ENCODE peak calls at places on chromosomes 1 and 21, in ten cellular contexts. O is HCT116; Z is psoas muscle; V is cardiac muscle cell; S is naive thymus-derived CD4-positive, alpha-beta T cell; M is IMR-90; X is body of pancreas; D is right cardiac atrium; J is OCI-LY7; T is NB4. Y is an unnamed sample.

GRCh38 chr21:44380876-44381275 is 27.5 kb downstream of the TRPM2 start:
- DNase-seq in O (no peak), Z (peak), V (no peak), S (no peak), M (no peak), X (no peak), D (no peak), J (no peak), T (no peak), Y (no peak)

GRCh38 chr1:113980120-113980519 is 846 bp downstream of the OLFML3 start:
- DNase-seq in O (no peak), Z (peak), V (peak), S (no peak), M (peak), X (peak), D (peak), J (no peak), T (no peak), Y (no peak)

GRCh38 chr21:33025471-33026298 is at the start of gene OLIG2:
- DNase-seq in O (no peak), Z (no peak), V (no peak), S (no peak), M (peak), X (no peak), D (no peak), J (no peak), T (peak), Y (no peak)

GRCh38 chr21:42092805-42093590 is 21.9 kb downstream of the UMODL1 start:
- DNase-seq in O (no peak), Z (no peak), V (no peak), S (no peak), M (no peak), X (no peak), D (no peak), J (no peak), T (no peak), Y (no peak)

GRCh38 chr1:221555689-221556433 is 186.0 kb downstream of the DUSP10 start:
- DNase-seq in O (no peak), Z (no peak), V (no peak), S (no peak), M (no peak), X (no peak), D (no peak), J (no peak), T (no peak), Y (no peak)

GRCh38 chr1:225461533-225462428 is 33.9 kb upstream of the LBR start:
- DNase-seq in O (no peak), Z (peak), V (no peak), S (no peak), M (no peak), X (peak), D (no peak), J (no peak), T (no peak), Y (no peak)

GRCh38 chr1:10969267-10969970 is 43.0 kb upstream of the TARDBP start:
- DNase-seq in O (no peak), Z (no peak), V (no peak), S (no peak), M (no peak), X (no peak), D (no peak), J (no peak), T (no peak), Y (no peak)

GRCh38 chr1:197130677-197131304 is 15.7 kb downstream of the ASPM start:
- DNase-seq in O (no peak), Z (no peak), V (peak), S (no peak), M (peak), X (no peak), D (no peak), J (no peak), T (no peak), Y (no peak)

GRCh38 chr1:43171876-43172531 is at the start of the genes CFAP57 and EBNA1BP2:
- DNase-seq in O (peak), Z (peak), V (peak), S (peak), M (peak), X (peak), D (peak), J (peak), T (peak), Y (peak)

GRCh38 chr1:174837386-174837785 is 162.4 kb upstream of the CACYBP start:
- DNase-seq in O (no peak), Z (no peak), V (no peak), S (no peak), M (no peak), X (no peak), D (no peak), J (no peak), T (no peak), Y (no peak)

GRCh38 chr1:160127381-160127780 is 11.8 kb downstream of the ATP1A2 start:
- DNase-seq in O (no peak), Z (no peak), V (no peak), S (no peak), M (no peak), X (no peak), D (no peak), J (no peak), T (no peak), Y (no peak)

GRCh38 chr1:242211254-242212022 is 212.5 kb upstream of the MAP1LC3C start:
- DNase-seq in O (no peak), Z (no peak), V (no peak), S (no peak), M (no peak), X (no peak), D (no peak), J (no peak), T (no peak), Y (no peak)

GRCh38 chr1:43930168-43930948 is 3.2 kb upstream of the ARTN start:
- DNase-seq in O (peak), Z (no peak), V (no peak), S (no peak), M (no peak), X (peak), D (no peak), J (peak), T (peak), Y (no peak)

GRCh38 chr1:5513891-5514515 is 478.2 kb downstream of the NPHP4 start:
- DNase-seq in O (no peak), Z (no peak), V (no peak), S (no peak), M (no peak), X (peak), D (no peak), J (no peak), T (no peak), Y (no peak)

GRCh38 chr1:21121764-21122471 is 54.8 kb downstream of the EIF4G3 start:
- DNase-seq in O (no peak), Z (no peak), V (no peak), S (no peak), M (peak), X (no peak), D (no peak), J (no peak), T (no peak), Y (no peak)

GRCh38 chr1:240539031-240539430 is 72.9 kb downstream of the GREM2 start:
- DNase-seq in O (no peak), Z (no peak), V (no peak), S (no peak), M (no peak), X (no peak), D (no peak), J (no peak), T (no peak), Y (no peak)

GRCh38 chr1:186207401-186208085 is 167.5 kb downstream of the TPR start:
- DNase-seq in O (no peak), Z (no peak), V (peak), S (no peak), M (peak), X (no peak), D (no peak), J (no peak), T (no peak), Y (no peak)

GRCh38 chr1:195188821-195189220 is 1419.4 kb downstream of the KCNT2 start:
- DNase-seq in O (no peak), Z (no peak), V (no peak), S (no peak), M (peak), X (no peak), D (no peak), J (no peak), T (no peak), Y (no peak)

GRCh38 chr1:157025321-157025720 is 20.2 kb downstream of the ARHGEF11 start:
- DNase-seq in O (no peak), Z (no peak), V (no peak), S (no peak), M (no peak), X (no peak), D (no peak), J (no peak), T (no peak), Y (no peak)

GRCh38 chr1:5649166-5649551 is 343.1 kb downstream of the NPHP4 start:
- DNase-seq in O (no peak), Z (no peak), V (no peak), S (no peak), M (no peak), X (no peak), D (no peak), J (no peak), T (no peak), Y (no peak)

GRCh38 chr1:8816306-8816705 is 1.1 kb downstream of the RERE start:
- DNase-seq in O (no peak), Z (no peak), V (peak), S (no peak), M (peak), X (no peak), D (no peak), J (peak), T (no peak), Y (no peak)
- H3K4me3 ChIP-seq in O (peak), Z (peak), V (peak), S (peak), M (peak), X (no peak), D (peak), J (peak), T (peak), Y (peak)

GRCh38 chr1:30184393-30185141 is 538.8 kb downstream of the MATN1 start:
- DNase-seq in O (no peak), Z (no peak), V (no peak), S (no peak), M (no peak), X (no peak), D (no peak), J (no peak), T (no peak), Y (no peak)

GRCh38 chr1:30183895-30184294 is 539.5 kb downstream of the MATN1 start:
- DNase-seq in O (no peak), Z (no peak), V (no peak), S (no peak), M (no peak), X (no peak), D (no peak), J (no peak), T (no peak), Y (no peak)

GRCh38 chr1:30185809-30186208 is 537.6 kb downstream of the MATN1 start:
- DNase-seq in O (no peak), Z (no peak), V (no peak), S (no peak), M (no peak), X (no peak), D (no peak), J (no peak), T (no peak), Y (no peak)

GRCh38 chr1:30186586-30186985 is 536.8 kb downstream of the MATN1 start:
- DNase-seq in O (no peak), Z (no peak), V (no peak), S (no peak), M (no peak), X (no peak), D (no peak), J (no peak), T (no peak), Y (no peak)

DNA sequence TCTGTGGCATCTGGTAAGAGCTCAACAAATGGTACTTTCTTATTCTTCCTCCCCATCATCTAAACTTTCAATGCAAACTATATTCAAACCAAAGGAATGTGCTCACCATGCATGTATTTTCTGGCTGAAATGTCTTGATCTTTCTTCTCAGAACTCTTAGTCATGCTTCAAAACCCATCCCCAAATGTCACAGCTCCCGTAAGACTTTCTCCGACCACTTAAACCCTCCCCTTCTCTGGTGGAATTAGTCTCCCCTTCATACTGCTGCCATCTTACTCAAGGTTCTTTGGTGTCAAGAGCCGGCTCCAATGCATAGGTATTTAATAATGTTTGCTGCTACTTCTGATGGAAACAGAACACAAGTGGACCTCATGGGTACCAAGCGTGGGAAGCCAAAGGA is 538.1 kb downstream of the MATN1 start:
- DNase-seq in O (no peak), Z (no peak), V (no peak), S (no peak), M (no peak), X (no peak), D (no peak), J (no peak), T (no peak), Y (no peak)
- H3K4me3 ChIP-seq in O (no peak), Z (no peak), V (no peak), S (no peak), M (no peak), X (no peak), D (no peak), J (no peak), T (no peak), Y (no peak)

DNA sequence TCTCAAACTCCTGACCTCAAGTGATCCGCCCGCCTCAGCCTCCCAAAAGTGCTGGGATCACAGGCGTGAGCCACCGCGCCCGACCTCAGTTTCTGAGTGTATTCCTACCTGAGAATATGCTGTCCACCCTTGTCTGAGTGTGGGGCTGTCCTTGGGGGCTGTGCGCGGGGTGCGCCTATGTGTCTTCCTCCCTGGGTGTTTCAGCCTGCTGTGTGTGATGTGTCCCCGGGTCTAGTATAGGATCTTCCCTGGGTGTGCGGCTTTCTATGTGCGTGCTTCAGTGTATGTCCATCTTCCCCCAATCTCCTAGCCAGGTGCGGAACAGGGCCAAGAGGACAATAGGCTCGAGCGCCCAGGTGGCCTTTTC is 8.3 kb upstream of the ID3 start:
- DNase-seq in O (no peak), Z (no peak), V (no peak), S (no peak), M (no peak), X (no peak), D (peak), J (no peak), T (no peak), Y (no peak)
- H3K4me3 ChIP-seq in O (no peak), Z (peak), V (peak), S (no peak), M (no peak), X (no peak), D (peak), J (no peak), T (no peak), Y (no peak)

DNA sequence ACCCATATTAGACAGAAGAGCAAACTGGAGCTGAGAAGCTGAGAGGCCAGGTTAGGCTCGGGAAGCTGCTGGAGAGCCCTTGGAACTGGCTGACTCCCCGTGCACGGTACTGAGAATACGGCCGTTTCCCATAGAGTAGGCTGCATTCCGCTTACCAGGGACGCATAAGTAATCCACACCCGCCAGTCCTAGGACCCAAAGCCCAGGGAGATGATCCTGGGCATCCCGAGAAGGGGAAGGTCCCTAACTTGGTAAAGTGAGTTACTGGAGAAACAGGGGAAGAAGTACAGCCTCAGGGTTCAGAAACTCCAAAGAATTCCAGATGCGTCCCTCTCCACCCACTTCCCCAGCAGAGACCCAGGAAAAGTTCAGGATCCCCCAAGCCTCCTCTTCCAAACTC is 1.3 kb downstream of the LRRC38 start:
- DNase-seq in O (no peak), Z (no peak), V (peak), S (no peak), M (no peak), X (no peak), D (no peak), J (no peak), T (no peak), Y (no peak)
- H3K4me3 ChIP-seq in O (no peak), Z (peak), V (no peak), S (no peak), M (no peak), X (no peak), D (no peak), J (no peak), T (no peak), Y (no peak)

GRCh38 chr1:51070640-51071039 is 31.4 kb upstream of the C1orf185 start:
- DNase-seq in O (no peak), Z (no peak), V (no peak), S (no peak), M (peak), X (no peak), D (no peak), J (no peak), T (no peak), Y (no peak)
- H3K4me3 ChIP-seq in O (no peak), Z (no peak), V (no peak), S (no peak), M (no peak), X (no peak), D (no peak), J (no peak), T (no peak), Y (no peak)

GRCh38 chr1:90725961-90726715 is 9.0 kb upstream of the BARHL2 start:
- DNase-seq in O (no peak), Z (no peak), V (peak), S (no peak), M (peak), X (no peak), D (no peak), J (no peak), T (no peak), Y (no peak)

GRCh38 chr1:90725341-90725960 is 8.3 kb upstream of the BARHL2 start:
- DNase-seq in O (no peak), Z (no peak), V (no peak), S (no peak), M (no peak), X (no peak), D (peak), J (no peak), T (no peak), Y (no peak)

GRCh38 chr1:90727917-90728655 is 11.0 kb upstream of the BARHL2 start:
- DNase-seq in O (no peak), Z (no peak), V (no peak), S (no peak), M (no peak), X (no peak), D (no peak), J (no peak), T (no peak), Y (no peak)

GRCh38 chr1:90728656-90729257 is 11.7 kb upstream of the BARHL2 start:
- DNase-seq in O (no peak), Z (no peak), V (no peak), S (no peak), M (no peak), X (no peak), D (no peak), J (no peak), T (no peak), Y (no peak)

DNA sequence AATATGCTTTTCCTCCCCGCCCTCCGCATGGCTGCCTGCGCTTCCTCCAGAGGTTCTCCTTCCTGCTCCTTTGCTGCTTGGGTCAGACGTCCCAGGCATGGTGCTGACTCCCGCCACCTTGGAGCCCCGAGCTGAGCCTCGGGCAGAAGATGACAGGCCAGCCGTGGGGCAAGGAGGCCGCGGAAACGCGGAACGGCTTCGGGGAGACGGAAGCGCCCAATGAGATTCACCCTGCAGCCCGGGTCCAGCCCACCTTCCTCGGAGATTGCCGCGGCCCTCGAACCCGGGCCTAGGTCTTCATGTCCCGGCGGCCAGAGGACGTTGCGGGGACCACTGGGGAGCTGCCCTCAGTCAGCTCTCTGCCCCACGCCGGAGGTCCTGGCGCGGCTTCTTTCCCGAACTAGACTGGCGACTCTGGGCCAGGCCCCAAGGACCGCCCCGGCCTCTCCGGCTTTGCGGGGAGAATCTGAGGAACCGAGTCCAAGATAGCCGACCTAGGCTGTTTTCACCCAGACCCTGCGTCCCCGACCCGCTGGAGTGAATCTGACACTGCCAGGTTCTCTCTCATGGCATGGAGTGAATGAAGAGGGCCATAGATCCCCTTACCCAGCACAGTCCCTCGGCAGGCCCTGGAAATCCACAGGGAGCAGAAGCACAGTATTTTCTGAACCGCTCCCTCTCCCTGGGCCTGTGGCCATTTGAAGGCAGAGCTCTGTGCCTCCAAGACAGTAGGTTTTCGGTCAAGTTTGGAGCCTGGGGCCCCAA is 9.8 kb upstream of the BARHL2 start:
- DNase-seq in O (no peak), Z (no peak), V (no peak), S (no peak), M (no peak), X (no peak), D (no peak), J (no peak), T (no peak), Y (no peak)
- H3K4me3 ChIP-seq in O (no peak), Z (peak), V (no peak), S (no peak), M (no peak), X (no peak), D (peak), J (no peak), T (no peak), Y (no peak)

GRCh38 chr1:52158218-52158617 is 16.3 kb downstream of the ZFYVE9 start:
- DNase-seq in O (no peak), Z (no peak), V (no peak), S (no peak), M (no peak), X (no peak), D (no peak), J (no peak), T (no peak), Y (no peak)
- H3K4me3 ChIP-seq in O (peak), Z (no peak), V (no peak), S (no peak), M (no peak), X (no peak), D (no peak), J (no peak), T (no peak), Y (no peak)

DNA sequence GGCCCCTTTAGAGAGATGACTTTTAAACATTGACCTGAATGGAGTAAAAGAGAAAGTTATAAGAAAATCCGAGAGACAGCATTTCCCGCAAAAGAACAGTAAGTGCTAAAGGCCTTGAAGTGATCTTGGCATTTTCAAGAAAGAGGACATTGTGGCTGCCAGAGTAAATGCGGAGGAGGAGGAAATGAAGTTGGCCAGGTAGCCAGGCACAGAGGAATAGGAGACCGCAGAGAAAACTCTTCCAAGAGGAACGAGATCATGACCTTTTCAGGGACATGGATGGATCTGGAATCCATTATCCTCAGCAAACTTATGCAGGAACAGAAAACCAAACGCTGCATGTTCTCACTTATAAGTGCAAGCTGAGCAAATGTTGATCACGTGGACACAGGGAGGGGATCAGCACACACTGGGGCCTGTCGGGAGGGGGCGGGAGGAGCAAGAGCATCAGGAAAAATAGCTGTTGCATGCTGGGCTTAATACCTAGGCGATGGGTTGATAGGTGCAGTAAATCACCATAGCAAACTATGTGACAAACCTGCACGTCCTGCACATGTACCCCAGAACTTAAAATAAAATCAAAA is 49.7 kb downstream of the EEIG2 start:
- DNase-seq in O (no peak), Z (no peak), V (peak), S (no peak), M (no peak), X (no peak), D (no peak), J (no peak), T (no peak), Y (no peak)
- H3K4me3 ChIP-seq in O (no peak), Z (no peak), V (no peak), S (no peak), M (no peak), X (no peak), D (no peak), J (no peak), T (no peak), Y (no peak)